ENCODE peak calls at places on chromosome 10, in seven cellular contexts. Y, J, Z, B, O, E and N are unnamed samples.
A peak's percentile ranks its signal among the peaks of the same experiment; 100 is the strongest.

GRCh38 chr10:65950075-65950474 is 975.8 kb upstream of the LRRTM3 start:
- DNase-seq in Y (no peak), J (peak; percentile 4), Z (no peak), B (no peak), O (no peak), E (no peak), N (no peak)

GRCh38 chr10:26802527-26802926 is 58.2 kb downstream of the ABI1 start:
- DNase-seq in Y (no peak), J (no peak), Z (no peak), B (no peak), O (no peak), E (no peak), N (no peak)

GRCh38 chr10:67072654-67073053 is 146.8 kb downstream of the LRRTM3 start:
- DNase-seq in Y (no peak), J (no peak), Z (no peak), B (no peak), O (no peak), E (no peak), N (no peak)

GRCh38 chr10:26950934-26951333 is 90.2 kb upstream of the ABI1 start:
- DNase-seq in Y (no peak), J (no peak), Z (no peak), B (no peak), O (no peak), E (no peak), N (no peak)

GRCh38 chr10:91012502-91012901 is 91.6 kb upstream of the ANKRD1 start:
- DNase-seq in Y (no peak), J (no peak), Z (no peak), B (no peak), O (no peak), E (no peak), N (no peak)

GRCh38 chr10:94287331-94287730 is 75.4 kb downstream of the NOC3L start:
- DNase-seq in Y (no peak), J (no peak), Z (peak; percentile 88), B (no peak), O (no peak), E (no peak), N (no peak)

GRCh38 chr10:102796407-102797176 is 40.6 kb downstream of the CYP17A1 start:
- DNase-seq in Y (no peak), J (no peak), Z (peak; percentile 85), B (no peak), O (no peak), E (no peak), N (peak; percentile 91)

GRCh38 chr10:4427524-4427923 is 398.5 kb upstream of the AKR1E2 start:
- DNase-seq in Y (no peak), J (no peak), Z (no peak), B (no peak), O (no peak), E (no peak), N (no peak)

GRCh38 chr10:96415896-96416554 is 57.2 kb upstream of the OPALIN start:
- DNase-seq in Y (no peak), J (no peak), Z (no peak), B (no peak), O (no peak), E (no peak), N (peak; percentile 67)

GRCh38 chr10:69327463-69328345 is 49.4 kb downstream of the HK1 start:
- DNase-seq in Y (no peak), J (no peak), Z (peak; percentile 56), B (no peak), O (no peak), E (no peak), N (peak; percentile 64)

GRCh38 chr10:34721201-34721840 is 93.8 kb downstream of the PARD3 start:
- DNase-seq in Y (no peak), J (no peak), Z (no peak), B (no peak), O (no peak), E (no peak), N (no peak)

GRCh38 chr10:129042747-129043146 is 424.3 kb upstream of the MGMT start:
- DNase-seq in Y (no peak), J (no peak), Z (no peak), B (no peak), O (no peak), E (no peak), N (no peak)

GRCh38 chr10:100890696-100891271 is 22.0 kb upstream of the SLF2 start:
- DNase-seq in Y (no peak), J (peak; percentile 74), Z (peak; percentile 64), B (peak; percentile 79), O (no peak), E (no peak), N (peak; percentile 90)

GRCh38 chr10:97721871-97722780 is 8.6 kb downstream of the MARVELD1 start:
- DNase-seq in Y (no peak), J (no peak), Z (no peak), B (no peak), O (no peak), E (no peak), N (peak; percentile 72)

GRCh38 chr10:125865120-125865519 is 16.0 kb downstream of the DHX32 start:
- DNase-seq in Y (no peak), J (no peak), Z (no peak), B (no peak), O (no peak), E (no peak), N (no peak)

GRCh38 chr10:593421-593820 is 96.0 kb downstream of the DIP2C start:
- DNase-seq in Y (no peak), J (no peak), Z (no peak), B (no peak), O (no peak), E (no peak), N (no peak)

GRCh38 chr10:95552680-95553342 is 8.4 kb downstream of the SORBS1 start:
- DNase-seq in Y (no peak), J (peak; percentile 17), Z (no peak), B (no peak), O (no peak), E (peak; percentile 23), N (no peak)

GRCh38 chr10:97046426-97047072 is 139.2 kb downstream of the SLIT1 start:
- DNase-seq in Y (no peak), J (no peak), Z (no peak), B (no peak), O (no peak), E (no peak), N (no peak)

GRCh38 chr10:17787087-17787942 is 21.8 kb upstream of the MRC1 start:
- DNase-seq in Y (no peak), J (peak; percentile 89), Z (peak; percentile 43), B (peak; percentile 62), O (no peak), E (peak; percentile 17), N (no peak)

GRCh38 chr10:89207181-89207800 is at the start of gene CH25H:
- DNase-seq in Y (peak; percentile 72), J (peak; percentile 39), Z (peak; percentile 76), B (no peak), O (no peak), E (no peak), N (peak; percentile 60)

GRCh38 chr10:31014146-31014880 is 17.4 kb downstream of the ZNF438 start:
- DNase-seq in Y (no peak), J (no peak), Z (no peak), B (no peak), O (no peak), E (no peak), N (no peak)

GRCh38 chr10:31581741-31582323 is 262.8 kb downstream of the ZEB1 start:
- DNase-seq in Y (peak; percentile 38), J (no peak), Z (no peak), B (peak; percentile 10), O (no peak), E (no peak), N (peak; percentile 59)

GRCh38 chr10:117470733-117471132 is 71.8 kb upstream of the EMX2 start:
- DNase-seq in Y (no peak), J (no peak), Z (no peak), B (no peak), O (no peak), E (no peak), N (no peak)

GRCh38 chr10:132148261-132149251 is 38.2 kb upstream of the DPYSL4 start:
- DNase-seq in Y (no peak), J (no peak), Z (no peak), B (no peak), O (no peak), E (no peak), N (no peak)
- TF ChIP-seq MAX in Y (no peak), J (no peak), Z (no peak), B (no peak), O (no peak), E (no peak), N (no peak)

GRCh38 chr10:5711637-5712036 is 27.0 kb downstream of the TASOR2 start:
- DNase-seq in Y (no peak), J (no peak), Z (peak; percentile 9), B (no peak), O (no peak), E (no peak), N (no peak)

GRCh38 chr10:5708356-5708755 is 23.7 kb downstream of the TASOR2 start:
- DNase-seq in Y (no peak), J (no peak), Z (no peak), B (no peak), O (no peak), E (no peak), N (no peak)

GRCh38 chr10:5709865-5710264 is 25.2 kb downstream of the TASOR2 start:
- DNase-seq in Y (no peak), J (no peak), Z (no peak), B (no peak), O (no peak), E (no peak), N (no peak)

GRCh38 chr10:5710854-5711253 is 26.2 kb downstream of the TASOR2 start:
- DNase-seq in Y (no peak), J (no peak), Z (no peak), B (no peak), O (no peak), E (no peak), N (no peak)
- H3K4me3 ChIP-seq in Y (peak overlapping the region; percentile 27), J (no peak overlapping the region), Z (no peak overlapping the region), B (no peak overlapping the region), O (no peak overlapping the region), E (no peak overlapping the region), N (no peak overlapping the region)

GRCh38 chr10:58839771-58840170 is 327.1 kb downstream of the BICC1 start:
- DNase-seq in Y (no peak), J (no peak), Z (no peak), B (no peak), O (no peak), E (no peak), N (no peak)
- TF ChIP-seq MAX in Y (no peak), J (no peak), Z (no peak), B (no peak), O (no peak), E (no peak), N (no peak)

GRCh38 chr10:63668081-63668480 is 146.9 kb downstream of the REEP3 start:
- DNase-seq in Y (no peak), J (no peak), Z (no peak), B (no peak), O (no peak), E (no peak), N (no peak)

GRCh38 chr10:63667596-63667995 is 146.4 kb downstream of the REEP3 start:
- DNase-seq in Y (no peak), J (no peak), Z (no peak), B (no peak), O (no peak), E (no peak), N (no peak)

GRCh38 chr10:63671317-63671937 is 150.2 kb downstream of the REEP3 start:
- DNase-seq in Y (peak; percentile 39), J (no peak), Z (peak; percentile 89), B (no peak), O (no peak), E (no peak), N (no peak)

GRCh38 chr10:63672491-63672890 is 151.3 kb downstream of the REEP3 start:
- DNase-seq in Y (no peak), J (no peak), Z (no peak), B (no peak), O (no peak), E (no peak), N (no peak)

GRCh38 chr10:63670291-63670898 is 149.2 kb downstream of the REEP3 start:
- DNase-seq in Y (no peak), J (no peak), Z (peak; percentile 93), B (no peak), O (no peak), E (no peak), N (no peak)
- H3K4me3 ChIP-seq in Y (no peak overlapping the region), J (no peak overlapping the region), Z (no peak overlapping the region), B (no peak overlapping the region), O (no peak overlapping the region), E (no peak overlapping the region), N (no peak overlapping the region)